ENCODE peak calls at places on chromosomes 16 and 17, in eight cellular contexts. D is memory B cell, T is GM23248, B is AG04450, Y is HTR-8/SVneo, F is left lung, E is heart right ventricle, V is NCI-H2081. S is an unnamed sample.

GRCh38 chr16:5504028-5504758 is 406.6 kb upstream of the EEF2KMT start:
- DNase-seq in D (no peak), T (no peak), B (no peak), Y (no peak), F (no peak), E (no peak), V (no peak), S (no peak)

GRCh38 chr16:58510776-58511628 is 4.3 kb upstream of the SETD6 start:
- DNase-seq in D (no peak), T (no peak), B (no peak), Y (no peak), F (no peak), E (no peak), V (no peak), S (no peak)

GRCh38 chr16:84718-85452 is 6.9 kb downstream of the MPG start:
- DNase-seq in D (peak), T (peak), B (peak), Y (peak), F (no peak), E (no peak), V (peak), S (peak)

GRCh38 chr16:69114346-69114975 is 9.0 kb downstream of the HAS3 start:
- DNase-seq in D (no peak), T (no peak), B (no peak), Y (no peak), F (no peak), E (no peak), V (no peak), S (no peak)

GRCh38 chr17:75740215-75740614 is 19.0 kb downstream of the ITGB4 start:
- DNase-seq in D (no peak), T (no peak), B (no peak), Y (no peak), F (no peak), E (no peak), V (no peak), S (no peak)

GRCh38 chr16:70473446-70474319 is 19.3 kb downstream of the FCSK start:
- DNase-seq in D (no peak), T (no peak), B (no peak), Y (no peak), F (peak), E (no peak), V (no peak), S (no peak)

GRCh38 chr16:19331794-19332193 is 46.3 kb downstream of the CLEC19A start:
- DNase-seq in D (no peak), T (no peak), B (no peak), Y (no peak), F (no peak), E (no peak), V (no peak), S (no peak)

GRCh38 chr16:67013238-67013822 is 15.6 kb upstream of the CBFB start:
- DNase-seq in D (no peak), T (no peak), B (no peak), Y (no peak), F (no peak), E (no peak), V (no peak), S (no peak)

GRCh38 chr17:7856081-7856791 is 1.1 kb downstream of the NAA38 start:
- DNase-seq in D (peak), T (peak), B (no peak), Y (no peak), F (peak), E (peak), V (no peak), S (no peak)

GRCh38 chr16:89096768-89097527 is 3.3 kb downstream of the ACSF3 start:
- DNase-seq in D (no peak), T (no peak), B (no peak), Y (no peak), F (peak), E (no peak), V (no peak), S (no peak)

GRCh38 chr16:12229759-12230594 is 253.4 kb downstream of the SNX29 start:
- DNase-seq in D (no peak), T (peak), B (peak), Y (no peak), F (no peak), E (no peak), V (no peak), S (peak)

GRCh38 chr16:71628810-71629209 is 2.8 kb downstream of the MARVELD3 start:
- DNase-seq in D (no peak), T (peak), B (no peak), Y (no peak), F (no peak), E (no peak), V (no peak), S (no peak)

GRCh38 chr16:71429581-71429980 is 12.3 kb downstream of the TLE7 start:
- DNase-seq in D (no peak), T (no peak), B (no peak), Y (no peak), F (no peak), E (no peak), V (no peak), S (no peak)

GRCh38 chr16:29024280-29024679 is 39.4 kb downstream of the LAT start:
- DNase-seq in D (no peak), T (no peak), B (no peak), Y (no peak), F (no peak), E (no peak), V (no peak), S (no peak)

GRCh38 chr17:44916781-44917241 is 1.5 kb upstream of the GFAP start:
- DNase-seq in D (no peak), T (peak), B (no peak), Y (peak), F (peak), E (peak), V (no peak), S (peak)

GRCh38 chr17:73290399-73291259 is 21.2 kb downstream of the CDC42EP4 start:
- DNase-seq in D (no peak), T (no peak), B (no peak), Y (no peak), F (no peak), E (no peak), V (no peak), S (no peak)

GRCh38 chr16:87330257-87330624 is 13.0 kb upstream of the C16orf95 start:
- DNase-seq in D (no peak), T (no peak), B (no peak), Y (no peak), F (peak), E (no peak), V (no peak), S (no peak)

GRCh38 chr17:48728232-48729231 is at the start of gene HOXB13:
- DNase-seq in D (no peak), T (peak), B (no peak), Y (peak), F (peak), E (peak), V (peak), S (peak)

GRCh38 chr17:72657467-72658317 is 434.8 kb downstream of the SLC39A11 start:
- DNase-seq in D (no peak), T (peak), B (no peak), Y (no peak), F (no peak), E (no peak), V (no peak), S (no peak)

GRCh38 chr17:63699638-63700527 is at the start of gene LIMD2:
- DNase-seq in D (peak), T (peak), B (no peak), Y (peak), F (peak), E (peak), V (peak), S (no peak)

GRCh38 chr17:72460711-72461110 is 339.9 kb downstream of the SOX9 start:
- DNase-seq in D (no peak), T (no peak), B (no peak), Y (no peak), F (no peak), E (no peak), V (no peak), S (no peak)

GRCh38 chr16:46826618-46827017 is 4.4 kb downstream of the C16orf87 start:
- DNase-seq in D (no peak), T (peak), B (peak), Y (no peak), F (no peak), E (no peak), V (no peak), S (no peak)

GRCh38 chr16:84735846-84736586 is 36.2 kb downstream of the USP10 start:
- DNase-seq in D (no peak), T (no peak), B (no peak), Y (no peak), F (no peak), E (no peak), V (peak), S (no peak)

GRCh38 chr16:78667675-78668074 is 568.2 kb downstream of the WWOX start:
- DNase-seq in D (no peak), T (no peak), B (no peak), Y (no peak), F (no peak), E (no peak), V (no peak), S (no peak)

GRCh38 chr17:72756256-72756655 is 336.2 kb downstream of the SLC39A11 start:
- DNase-seq in D (no peak), T (no peak), B (no peak), Y (no peak), F (no peak), E (no peak), V (no peak), S (no peak)

GRCh38 chr17:40841246-40841645 is 18.8 kb upstream of the KRT10 start:
- DNase-seq in D (no peak), T (no peak), B (no peak), Y (no peak), F (no peak), E (no peak), V (no peak), S (no peak)

GRCh38 chr16:9033125-9033830 is 58.2 kb upstream of the HAPSTR1 start:
- DNase-seq in D (no peak), T (peak), B (no peak), Y (peak), F (no peak), E (no peak), V (peak), S (no peak)

GRCh38 chr17:83067718-83068261 is 11.6 kb upstream of the METRNL start:
- DNase-seq in D (no peak), T (peak), B (no peak), Y (no peak), F (no peak), E (no peak), V (no peak), S (no peak)

GRCh38 chr17:66397486-66397885 is 95.1 kb downstream of the PRKCA start:
- DNase-seq in D (no peak), T (peak), B (no peak), Y (no peak), F (no peak), E (no peak), V (no peak), S (no peak)

GRCh38 chr16:57475711-57476339 is 10.5 kb downstream of the DOK4 start:
- DNase-seq in D (peak), T (peak), B (no peak), Y (no peak), F (peak), E (no peak), V (no peak), S (no peak)

GRCh38 chr16:87192418-87193073 is 124.6 kb downstream of the C16orf95 start:
- DNase-seq in D (no peak), T (no peak), B (no peak), Y (no peak), F (no peak), E (no peak), V (no peak), S (no peak)

GRCh38 chr16:25256821-25257503 is 683 bp downstream of the ZKSCAN2 start:
- DNase-seq in D (peak), T (peak), B (no peak), Y (peak), F (no peak), E (no peak), V (peak), S (no peak)

GRCh38 chr17:16882243-16882925 is 89.5 kb downstream of the TNFRSF13B start:
- DNase-seq in D (no peak), T (no peak), B (no peak), Y (no peak), F (no peak), E (no peak), V (no peak), S (no peak)

GRCh38 chr16:75483222-75483621 is 12.0 kb downstream of the CHST6 start:
- DNase-seq in D (no peak), T (no peak), B (peak), Y (peak), F (peak), E (no peak), V (no peak), S (no peak)

S was measured in AG09309.